ENCODE peak calls at places on chromosome 15, in five cellular contexts. O, P, Z, T and E are unnamed samples. For H3K27me3, the result is how much of the 10 kb centered on the place peaks cover.

GRCh38 chr15:37016287-37016686 is 84.1 kb downstream of the MEIS2 start:
- DNase-seq in O (no peak), P (peak), Z (no peak), T (peak), E (peak)

GRCh38 chr15:51796777-51797474 is 32.5 kb upstream of the TMOD3 start:
- DNase-seq in O (peak), P (no peak), Z (no peak), T (no peak), E (no peak)

GRCh38 chr15:77456746-77457618 is 36.3 kb downstream of the HMG20A start:
- DNase-seq in O (no peak), P (no peak), Z (no peak), T (no peak), E (no peak)

GRCh38 chr15:69288531-69289311 is 10.0 kb upstream of the PAQR5 start:
- DNase-seq in O (no peak), P (no peak), Z (no peak), T (no peak), E (no peak)

GRCh38 chr15:52217186-52217585 is 26.0 kb upstream of the GNB5 start:
- DNase-seq in O (peak), P (no peak), Z (peak), T (no peak), E (no peak)

GRCh38 chr15:41965441-41966413 is 6.6 kb downstream of the EHD4 start:
- DNase-seq in O (no peak), P (no peak), Z (peak), T (no peak), E (no peak)

GRCh38 chr15:58043192-58043903 is 22.2 kb downstream of the ALDH1A2 start:
- DNase-seq in O (peak), P (peak), Z (peak), T (no peak), E (no peak)

GRCh38 chr15:48794697-48795134 is 16.2 kb downstream of the CEP152 start:
- DNase-seq in O (no peak), P (no peak), Z (no peak), T (no peak), E (no peak)

GRCh38 chr15:73318463-73319351 is 50.1 kb downstream of the HCN4 start:
- DNase-seq in O (peak), P (peak), Z (no peak), T (no peak), E (no peak)

GRCh38 chr15:66961407-66961884 is 104.0 kb upstream of the SMAD3 start:
- DNase-seq in O (peak), P (no peak), Z (no peak), T (no peak), E (no peak)

GRCh38 chr15:85517086-85517485 is 136.7 kb downstream of the AKAP13 start:
- DNase-seq in O (no peak), P (no peak), Z (no peak), T (no peak), E (no peak)

GRCh38 chr15:27017168-27017809 is 46.3 kb downstream of the GABRG3 start:
- DNase-seq in O (peak), P (no peak), Z (peak), T (no peak), E (no peak)

GRCh38 chr15:55694652-55695150 is 48.3 kb downstream of the PRTG start:
- DNase-seq in O (no peak), P (no peak), Z (no peak), T (no peak), E (no peak)

GRCh38 chr15:63372018-63372705 is 9.5 kb downstream of the CA12 start:
- DNase-seq in O (peak), P (no peak), Z (no peak), T (peak), E (peak)

GRCh38 chr15:86988075-86988474 is 908.4 kb downstream of the AGBL1 start:
- DNase-seq in O (no peak), P (no peak), Z (no peak), T (no peak), E (no peak)

GRCh38 chr15:59437777-59438574 is at the start of gene FAM81A:
- DNase-seq in O (peak), P (peak), Z (peak), T (peak), E (peak)

GRCh38 chr15:66830358-66830757 is 128.3 kb downstream of the SMAD6 start:
- DNase-seq in O (no peak), P (no peak), Z (no peak), T (no peak), E (no peak)

GRCh38 chr15:92322566-92323355 is 70.9 kb upstream of the ST8SIA2 start:
- DNase-seq in O (no peak), P (no peak), Z (no peak), T (no peak), E (no peak)

GRCh38 chr15:35827949-35828348 is 282.0 kb upstream of the DPH6 start:
- DNase-seq in O (no peak), P (no peak), Z (no peak), T (no peak), E (no peak)

GRCh38 chr15:55846108-55846707 is 103.3 kb upstream of the PRTG start:
- DNase-seq in O (peak), P (peak), Z (no peak), T (no peak), E (peak)

GRCh38 chr15:68713874-68714273 is 106.8 kb downstream of the ANP32A start:
- DNase-seq in O (no peak), P (no peak), Z (no peak), T (no peak), E (no peak)

GRCh38 chr15:45023659-45024320 is 795 bp downstream of the SORD start:
- DNase-seq in O (peak), P (no peak), Z (no peak), T (no peak), E (no peak)

GRCh38 chr15:41490355-41490754 is 3.3 kb upstream of the ITPKA start:
- DNase-seq in O (peak), P (no peak), Z (no peak), T (no peak), E (no peak)

GRCh38 chr15:60720493-60721231 is 241.7 kb upstream of the ICE2 start:
- DNase-seq in O (no peak), P (no peak), Z (no peak), T (no peak), E (no peak)

GRCh38 chr15:68440136-68440535 is 8.2 kb upstream of the ITGA11 start:
- DNase-seq in O (no peak), P (no peak), Z (no peak), T (no peak), E (peak)

GRCh38 chr15:91142097-91142744 is 42.2 kb downstream of the SV2B start:
- DNase-seq in O (peak), P (no peak), Z (no peak), T (no peak), E (no peak)

GRCh38 chr15:45573961-45574629 is 13.1 kb upstream of the BLOC1S6 start:
- DNase-seq in O (peak), P (no peak), Z (no peak), T (no peak), E (no peak)

GRCh38 chr15:96553006-96553405 is 222.5 kb downstream of the NR2F2 start:
- DNase-seq in O (no peak), P (no peak), Z (no peak), T (no peak), E (no peak)

GRCh38 chr15:55998478-55998877 is 5.1 kb upstream of the NEDD4 start:
- DNase-seq in O (no peak), P (no peak), Z (no peak), T (no peak), E (no peak)

GRCh38 chr15:59160880-59161593 is 45.6 kb upstream of the LDHAL6B start:
- DNase-seq in O (peak), P (no peak), Z (no peak), T (no peak), E (no peak)

GRCh38 chr15:39588531-39589192 is 7.8 kb downstream of the THBS1 start:
- DNase-seq in O (no peak), P (no peak), Z (no peak), T (no peak), E (no peak)

DNA sequence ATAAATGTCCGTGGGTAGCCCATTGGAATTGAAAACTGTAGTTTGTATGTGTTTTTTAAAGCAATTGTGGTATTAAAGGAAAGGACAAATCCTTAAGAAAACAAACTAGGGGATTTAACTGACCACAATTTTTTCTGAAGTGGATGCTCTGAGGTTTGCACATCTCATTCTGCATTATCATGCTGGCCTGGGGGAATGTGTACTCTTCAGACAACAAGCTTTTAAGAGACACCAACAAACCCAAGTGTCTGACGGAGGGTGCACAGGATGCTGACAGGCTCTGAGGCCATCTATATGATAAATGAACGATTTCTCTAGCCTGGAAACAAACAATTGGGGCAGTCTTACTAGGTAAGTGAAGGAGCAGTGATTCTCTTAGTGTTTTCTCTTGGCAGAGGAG is 9.1 kb downstream of the LINS1 start:
- DNase-seq in O (no peak), P (no peak), Z (no peak), T (no peak), E (no peak)
- TF ChIP-seq POLR2A in O (no peak), P (no peak), Z (no peak), T (no peak), E (no peak)

GRCh38 chr15:82532991-82533481 is 7.2 kb downstream of the RPS17 start:
- DNase-seq in O (no peak), P (no peak), Z (no peak), T (no peak), E (no peak)
- H3K27me3 ChIP-seq in O (under half), P (under half), Z (under half), T (under half), E (under half)

DNA sequence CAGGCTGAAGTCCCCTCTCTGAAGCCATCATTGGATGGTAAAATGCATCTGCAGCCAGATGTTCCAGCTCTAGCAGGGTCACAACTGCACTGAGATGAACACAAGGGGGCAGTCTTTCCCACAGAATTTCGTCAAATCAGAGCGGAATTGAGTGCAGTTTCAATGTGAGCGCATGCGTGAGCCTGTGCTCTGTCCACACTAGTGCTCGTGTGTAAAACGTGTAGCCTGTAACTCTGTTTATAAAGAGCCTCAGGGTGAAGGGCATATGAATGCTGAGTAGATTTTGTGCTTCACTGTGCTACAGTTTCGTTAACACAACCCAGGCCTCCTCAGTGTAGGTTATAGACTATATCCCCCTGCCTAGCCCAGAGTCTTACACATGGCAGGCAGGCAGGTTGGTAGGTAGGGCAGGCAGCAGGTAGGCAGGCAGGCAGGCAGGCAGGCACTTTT is 92.7 kb upstream of the GOLGA6L4 start:
- DNase-seq in O (peak), P (peak), Z (peak), T (peak), E (peak)
- H3K4me3 ChIP-seq in O (no peak), P (no peak), Z (no peak), T (no peak), E (no peak)

GRCh38 chr15:34336947-34337556 is 529 bp downstream of the SLC12A6 start:
- DNase-seq in O (no peak), P (no peak), Z (no peak), T (peak), E (no peak)
- TF ChIP-seq POLR2A in O (no peak), P (no peak), Z (no peak), T (no peak), E (no peak)

GRCh38 chr15:76324066-76324465 is 12.5 kb upstream of the ISL2 start:
- DNase-seq in O (no peak), P (no peak), Z (no peak), T (no peak), E (no peak)
- H3K27me3 ChIP-seq in O (under half), P (under half), Z (under half), T (under half), E (under half)